ENCODE peak calls at places on chromosome 2, in six cellular contexts. One of them, this sample, is unnamed.

GRCh38 chr2:209579236-209579749 is 155.4 kb downstream of the MAP2 start:
- DNase-seq in neuronal stem cell: peak; percentile 69
- DNase-seq in H9: peak; percentile 31
- DNase-seq in IMR-90: no peak
- DNase-seq in mesenchymal stem cell: no peak
- DNase-seq in H1: peak; percentile 51
- DNase-seq in this sample: peak; percentile 37

GRCh38 chr2:241853651-241854341 is 4.9 kb downstream of the PDCD1 start:
- DNase-seq in neuronal stem cell: no peak
- DNase-seq in H9: no peak
- DNase-seq in IMR-90: peak; percentile 25
- DNase-seq in mesenchymal stem cell: peak; percentile 38
- DNase-seq in H1: no peak
- DNase-seq in this sample: no peak

GRCh38 chr2:43508209-43508608 is 87.6 kb downstream of the THADA start:
- DNase-seq in neuronal stem cell: no peak
- DNase-seq in H9: no peak
- DNase-seq in IMR-90: no peak
- DNase-seq in mesenchymal stem cell: no peak
- DNase-seq in H1: no peak
- DNase-seq in this sample: no peak

GRCh38 chr2:241929551-241930490 is 60.3 kb downstream of the RTP5 start:
- DNase-seq in neuronal stem cell: no peak
- DNase-seq in H9: peak; percentile 31
- DNase-seq in IMR-90: no peak
- DNase-seq in mesenchymal stem cell: no peak
- DNase-seq in H1: no peak
- DNase-seq in this sample: peak; percentile 8

GRCh38 chr2:218516614-218517013 is 51.5 kb downstream of the USP37 start:
- DNase-seq in neuronal stem cell: no peak
- DNase-seq in H9: no peak
- DNase-seq in IMR-90: peak; percentile 5
- DNase-seq in mesenchymal stem cell: peak; percentile 24
- DNase-seq in H1: no peak
- DNase-seq in this sample: peak; percentile 32

GRCh38 chr2:1743396-1744150 is 742 bp downstream of the PXDN start:
- DNase-seq in neuronal stem cell: no peak
- DNase-seq in H9: peak; percentile 64
- DNase-seq in IMR-90: peak; percentile 56
- DNase-seq in mesenchymal stem cell: peak; percentile 66
- DNase-seq in H1: peak; percentile 71
- DNase-seq in this sample: peak; percentile 71

GRCh38 chr2:82256288-82256687 is 1951.7 kb upstream of the LRRTM1 start:
- DNase-seq in neuronal stem cell: no peak
- DNase-seq in H9: no peak
- DNase-seq in IMR-90: no peak
- DNase-seq in mesenchymal stem cell: no peak
- DNase-seq in H1: no peak
- DNase-seq in this sample: no peak

GRCh38 chr2:226540204-226540994 is 259.2 kb downstream of the IRS1 start:
- DNase-seq in neuronal stem cell: no peak
- DNase-seq in H9: no peak
- DNase-seq in IMR-90: no peak
- DNase-seq in mesenchymal stem cell: no peak
- DNase-seq in H1: no peak
- DNase-seq in this sample: no peak

GRCh38 chr2:43057742-43058706 is 168.4 kb downstream of the ZFP36L2 start:
- DNase-seq in neuronal stem cell: no peak
- DNase-seq in H9: no peak
- DNase-seq in IMR-90: no peak
- DNase-seq in mesenchymal stem cell: no peak
- DNase-seq in H1: no peak
- DNase-seq in this sample: no peak

GRCh38 chr2:23131066-23131575 is 253.9 kb upstream of the KLHL29 start:
- DNase-seq in neuronal stem cell: no peak
- DNase-seq in H9: no peak
- DNase-seq in IMR-90: no peak
- DNase-seq in mesenchymal stem cell: no peak
- DNase-seq in H1: no peak
- DNase-seq in this sample: peak; percentile 54

GRCh38 chr2:234953116-234954031 is 1.6 kb downstream of the SH3BP4 start:
- DNase-seq in neuronal stem cell: no peak
- DNase-seq in H9: no peak
- DNase-seq in IMR-90: no peak
- DNase-seq in mesenchymal stem cell: peak; percentile 40
- DNase-seq in H1: no peak
- DNase-seq in this sample: peak; percentile 57

GRCh38 chr2:63734510-63734909 is 107.2 kb upstream of the UGP2 start:
- DNase-seq in neuronal stem cell: no peak
- DNase-seq in H9: no peak
- DNase-seq in IMR-90: peak; percentile 36
- DNase-seq in mesenchymal stem cell: peak; percentile 26
- DNase-seq in H1: no peak
- DNase-seq in this sample: no peak

GRCh38 chr2:10009811-10010781 is 33.3 kb upstream of the KLF11 start:
- DNase-seq in neuronal stem cell: no peak
- DNase-seq in H9: no peak
- DNase-seq in IMR-90: peak; percentile 78
- DNase-seq in mesenchymal stem cell: peak; percentile 68
- DNase-seq in H1: no peak
- DNase-seq in this sample: no peak

GRCh38 chr2:177466337-177467195 is 74.0 kb downstream of the AGPS start:
- DNase-seq in neuronal stem cell: no peak
- DNase-seq in H9: peak; percentile 70
- DNase-seq in IMR-90: peak; percentile 3
- DNase-seq in mesenchymal stem cell: no peak
- DNase-seq in H1: no peak
- DNase-seq in this sample: no peak

GRCh38 chr2:177403822-177404221 is 11.2 kb downstream of the AGPS start:
- DNase-seq in neuronal stem cell: no peak
- DNase-seq in H9: no peak
- DNase-seq in IMR-90: no peak
- DNase-seq in mesenchymal stem cell: no peak
- DNase-seq in H1: no peak
- DNase-seq in this sample: no peak

GRCh38 chr2:239917128-239917956 is 107.8 kb downstream of the NDUFA10 start:
- DNase-seq in neuronal stem cell: no peak
- DNase-seq in H9: peak; percentile 12
- DNase-seq in IMR-90: no peak
- DNase-seq in mesenchymal stem cell: no peak
- DNase-seq in H1: no peak
- DNase-seq in this sample: peak; percentile 17

GRCh38 chr2:136113767-136114070 is 4.2 kb downstream of the CXCR4 start:
- DNase-seq in neuronal stem cell: no peak
- DNase-seq in H9: no peak
- DNase-seq in IMR-90: no peak
- DNase-seq in mesenchymal stem cell: no peak
- DNase-seq in H1: no peak
- DNase-seq in this sample: no peak

GRCh38 chr2:136114392-136114791 is 3.6 kb downstream of the CXCR4 start:
- DNase-seq in neuronal stem cell: no peak
- DNase-seq in H9: no peak
- DNase-seq in IMR-90: no peak
- DNase-seq in mesenchymal stem cell: no peak
- DNase-seq in H1: no peak
- DNase-seq in this sample: no peak

GRCh38 chr2:136110528-136110927 is 7.4 kb downstream of the CXCR4 start:
- DNase-seq in neuronal stem cell: no peak
- DNase-seq in H9: no peak
- DNase-seq in IMR-90: no peak
- DNase-seq in mesenchymal stem cell: no peak
- DNase-seq in H1: no peak
- DNase-seq in this sample: no peak

GRCh38 chr2:136112949-136113766 is 4.8 kb downstream of the CXCR4 start:
- DNase-seq in neuronal stem cell: no peak
- DNase-seq in H9: no peak
- DNase-seq in IMR-90: no peak
- DNase-seq in mesenchymal stem cell: no peak
- DNase-seq in H1: no peak
- DNase-seq in this sample: no peak

DNA sequence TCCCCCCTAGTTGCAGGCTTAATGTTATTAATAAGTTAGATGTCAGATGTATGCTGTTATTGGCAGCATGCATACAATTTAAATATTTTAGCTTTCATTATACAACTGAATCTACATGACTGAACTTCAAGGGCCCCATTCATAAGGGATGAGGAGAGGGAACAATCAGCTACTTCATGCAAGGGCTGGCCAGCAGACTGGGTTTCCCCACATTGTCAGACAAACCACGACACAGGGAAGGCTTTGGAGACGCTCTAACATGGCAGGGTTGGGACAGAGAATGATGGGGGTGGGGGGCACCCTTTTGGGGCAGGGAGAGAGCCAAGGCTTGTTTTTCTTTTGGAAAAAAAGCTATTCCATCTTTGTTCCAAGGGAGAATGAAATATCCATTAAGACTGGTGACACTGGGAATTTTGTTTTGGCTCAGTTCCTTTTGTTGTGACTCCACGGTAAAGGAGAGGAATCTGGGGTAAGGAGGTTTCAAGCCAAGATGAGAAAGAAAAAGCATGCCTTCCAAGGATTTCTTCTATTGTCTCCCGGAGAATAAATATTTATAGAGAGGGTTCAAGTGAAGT is 5.5 kb downstream of the CXCR4 start:
- DNase-seq in neuronal stem cell: no peak
- DNase-seq in H9: no peak
- DNase-seq in IMR-90: no peak
- DNase-seq in mesenchymal stem cell: no peak
- DNase-seq in H1: no peak
- DNase-seq in this sample: no peak
- H3K27ac ChIP-seq in neuronal stem cell: no peak overlapping the region
- H3K27ac ChIP-seq in H9: no peak overlapping the region
- H3K27ac ChIP-seq in IMR-90: no peak overlapping the region
- H3K27ac ChIP-seq in mesenchymal stem cell: no peak overlapping the region
- H3K27ac ChIP-seq in H1: no peak overlapping the region
- H3K27ac ChIP-seq in this sample: no peak overlapping the region

GRCh38 chr2:40302751-40303150 is 149.1 kb downstream of the SLC8A1 start:
- DNase-seq in neuronal stem cell: no peak
- DNase-seq in H9: no peak
- DNase-seq in IMR-90: peak; percentile 44
- DNase-seq in mesenchymal stem cell: no peak
- DNase-seq in H1: no peak
- DNase-seq in this sample: no peak

GRCh38 chr2:40299173-40299572 is 152.7 kb downstream of the SLC8A1 start:
- DNase-seq in neuronal stem cell: no peak
- DNase-seq in H9: no peak
- DNase-seq in IMR-90: no peak
- DNase-seq in mesenchymal stem cell: no peak
- DNase-seq in H1: no peak
- DNase-seq in this sample: no peak

GRCh38 chr2:40303746-40304145 is 148.1 kb downstream of the SLC8A1 start:
- DNase-seq in neuronal stem cell: no peak
- DNase-seq in H9: no peak
- DNase-seq in IMR-90: no peak
- DNase-seq in mesenchymal stem cell: no peak
- DNase-seq in H1: no peak
- DNase-seq in this sample: no peak

GRCh38 chr2:40300391-40300790 is 151.5 kb downstream of the SLC8A1 start:
- DNase-seq in neuronal stem cell: no peak
- DNase-seq in H9: no peak
- DNase-seq in IMR-90: no peak
- DNase-seq in mesenchymal stem cell: no peak
- DNase-seq in H1: no peak
- DNase-seq in this sample: peak; percentile 30

GRCh38 chr2:40304340-40304739 is 147.6 kb downstream of the SLC8A1 start:
- DNase-seq in neuronal stem cell: no peak
- DNase-seq in H9: peak; percentile 30
- DNase-seq in IMR-90: no peak
- DNase-seq in mesenchymal stem cell: no peak
- DNase-seq in H1: no peak
- DNase-seq in this sample: peak; percentile 53
- H2BK120ac ChIP-seq in neuronal stem cell: no peak overlapping the region
- H2BK120ac ChIP-seq in H9: no peak overlapping the region
- H2BK120ac ChIP-seq in IMR-90: no peak overlapping the region
- H2BK120ac ChIP-seq in mesenchymal stem cell: no peak overlapping the region
- H2BK120ac ChIP-seq in H1: no peak overlapping the region
- H2BK120ac ChIP-seq in this sample: no peak overlapping the region

GRCh38 chr2:100019499-100019898 is 122.9 kb downstream of the AFF3 start:
- DNase-seq in neuronal stem cell: no peak
- DNase-seq in H9: no peak
- DNase-seq in IMR-90: no peak
- DNase-seq in mesenchymal stem cell: no peak
- DNase-seq in H1: no peak
- DNase-seq in this sample: no peak

GRCh38 chr2:100017633-100018032 is 124.8 kb downstream of the AFF3 start:
- DNase-seq in neuronal stem cell: no peak
- DNase-seq in H9: no peak
- DNase-seq in IMR-90: peak; percentile 74
- DNase-seq in mesenchymal stem cell: peak; percentile 58
- DNase-seq in H1: no peak
- DNase-seq in this sample: no peak

GRCh38 chr2:100016756-100017155 is 125.6 kb downstream of the AFF3 start:
- DNase-seq in neuronal stem cell: no peak
- DNase-seq in H9: no peak
- DNase-seq in IMR-90: no peak
- DNase-seq in mesenchymal stem cell: no peak
- DNase-seq in H1: no peak
- DNase-seq in this sample: no peak

GRCh38 chr2:100018794-100019193 is 123.6 kb downstream of the AFF3 start:
- DNase-seq in neuronal stem cell: no peak
- DNase-seq in H9: no peak
- DNase-seq in IMR-90: peak; percentile 91
- DNase-seq in mesenchymal stem cell: peak; percentile 86
- DNase-seq in H1: no peak
- DNase-seq in this sample: no peak

GRCh38 chr2:100018312-100018711 is 124.1 kb downstream of the AFF3 start:
- DNase-seq in neuronal stem cell: no peak
- DNase-seq in H9: no peak
- DNase-seq in IMR-90: no peak
- DNase-seq in mesenchymal stem cell: no peak
- DNase-seq in H1: no peak
- DNase-seq in this sample: no peak
- H3K27ac ChIP-seq in neuronal stem cell: no peak overlapping the region
- H3K27ac ChIP-seq in H9: no peak overlapping the region
- H3K27ac ChIP-seq in IMR-90: peak overlapping the region; percentile 82
- H3K27ac ChIP-seq in mesenchymal stem cell: peak overlapping the region; percentile 61
- H3K27ac ChIP-seq in H1: no peak overlapping the region
- H3K27ac ChIP-seq in this sample: no peak overlapping the region

GRCh38 chr2:33579226-33579625 is 19.9 kb downstream of the FAM98A start:
- DNase-seq in neuronal stem cell: no peak
- DNase-seq in H9: no peak
- DNase-seq in IMR-90: no peak
- DNase-seq in mesenchymal stem cell: no peak
- DNase-seq in H1: no peak
- DNase-seq in this sample: no peak

GRCh38 chr2:33573657-33574056 is 25.4 kb downstream of the FAM98A start:
- DNase-seq in neuronal stem cell: no peak
- DNase-seq in H9: no peak
- DNase-seq in IMR-90: no peak
- DNase-seq in mesenchymal stem cell: no peak
- DNase-seq in H1: no peak
- DNase-seq in this sample: no peak

GRCh38 chr2:33581857-33582256 is 17.2 kb downstream of the FAM98A start:
- DNase-seq in neuronal stem cell: no peak
- DNase-seq in H9: no peak
- DNase-seq in IMR-90: no peak
- DNase-seq in mesenchymal stem cell: no peak
- DNase-seq in H1: no peak
- DNase-seq in this sample: no peak

GRCh38 chr2:33577660-33578059 is 21.4 kb downstream of the FAM98A start:
- DNase-seq in neuronal stem cell: no peak
- DNase-seq in H9: no peak
- DNase-seq in IMR-90: peak; percentile 32
- DNase-seq in mesenchymal stem cell: peak; percentile 45
- DNase-seq in H1: no peak
- DNase-seq in this sample: no peak

GRCh38 chr2:33577084-33577483 is 22.0 kb downstream of the FAM98A start:
- DNase-seq in neuronal stem cell: no peak
- DNase-seq in H9: no peak
- DNase-seq in IMR-90: no peak
- DNase-seq in mesenchymal stem cell: no peak
- DNase-seq in H1: no peak
- DNase-seq in this sample: no peak
- H2BK120ac ChIP-seq in neuronal stem cell: no peak overlapping the region
- H2BK120ac ChIP-seq in H9: no peak overlapping the region
- H2BK120ac ChIP-seq in IMR-90: no peak overlapping the region
- H2BK120ac ChIP-seq in mesenchymal stem cell: no peak overlapping the region
- H2BK120ac ChIP-seq in H1: no peak overlapping the region
- H2BK120ac ChIP-seq in this sample: no peak overlapping the region

This sample was measured in mesendoderm.